ENCODE peak calls at places on chromosomes 16 and 17, in nine cellular contexts. Z, S, W, K, L, B, O, Y and V are unnamed samples.

GRCh38 chr16:47657032-47657431 is 195.9 kb downstream of the PHKB start:
- DNase-seq in Z (no peak), S (no peak), W (no peak), K (no peak), L (no peak), B (no peak), O (no peak), Y (no peak), V (no peak)

GRCh38 chr17:27384261-27384701 is 72.0 kb upstream of the KSR1 start:
- DNase-seq in Z (peak), S (peak), W (peak), K (no peak), L (peak), B (peak), O (peak), Y (no peak), V (peak)

GRCh38 chr16:89922884-89923639 is at the start of gene TUBB3:
- DNase-seq in Z (no peak), S (peak), W (peak), K (peak), L (no peak), B (peak), O (peak), Y (peak), V (peak)

GRCh38 chr17:77322534-77323412 is 182.0 kb downstream of the SEC14L1 start:
- DNase-seq in Z (peak), S (peak), W (peak), K (peak), L (peak), B (peak), O (peak), Y (peak), V (peak)

GRCh38 chr17:142102-142661 is 4.8 kb downstream of the SCGB1C2 start:
- DNase-seq in Z (no peak), S (peak), W (peak), K (peak), L (peak), B (peak), O (peak), Y (peak), V (no peak)

GRCh38 chr16:57892447-57893096 is 78.4 kb downstream of the CNGB1 start:
- DNase-seq in Z (no peak), S (peak), W (no peak), K (peak), L (no peak), B (no peak), O (peak), Y (peak), V (no peak)

GRCh38 chr17:2213291-2213960 is 90.2 kb downstream of the SMG6 start:
- DNase-seq in Z (no peak), S (peak), W (no peak), K (no peak), L (no peak), B (peak), O (peak), Y (no peak), V (peak)

GRCh38 chr16:82846806-82847205 is 220.0 kb downstream of the CDH13 start:
- DNase-seq in Z (no peak), S (no peak), W (no peak), K (no peak), L (no peak), B (peak), O (no peak), Y (no peak), V (no peak)

GRCh38 chr17:7045492-7046126 is 1.7 kb upstream of the SLC16A11 start:
- DNase-seq in Z (no peak), S (peak), W (peak), K (no peak), L (no peak), B (peak), O (peak), Y (peak), V (peak)

GRCh38 chr17:2259769-2260536 is 43.6 kb downstream of the SMG6 start:
- DNase-seq in Z (no peak), S (peak), W (no peak), K (no peak), L (no peak), B (peak), O (no peak), Y (no peak), V (peak)

GRCh38 chr17:27904534-27904933 is 11.4 kb upstream of the LYRM9 start:
- DNase-seq in Z (no peak), S (no peak), W (no peak), K (no peak), L (no peak), B (no peak), O (no peak), Y (no peak), V (no peak)

GRCh38 chr16:3150346-3151218 is 15.8 kb downstream of the ZNF213 start:
- DNase-seq in Z (peak), S (peak), W (peak), K (peak), L (peak), B (peak), O (peak), Y (peak), V (peak)

GRCh38 chr16:3147757-3148104 is 12.9 kb downstream of the ZNF213 start:
- DNase-seq in Z (no peak), S (no peak), W (no peak), K (no peak), L (no peak), B (no peak), O (no peak), Y (no peak), V (no peak)

GRCh38 chr16:3148256-3149192 is 13.7 kb downstream of the ZNF213 start:
- DNase-seq in Z (no peak), S (no peak), W (no peak), K (no peak), L (no peak), B (no peak), O (no peak), Y (no peak), V (no peak)

GRCh38 chr16:3149193-3149530 is 14.3 kb downstream of the ZNF213 start:
- DNase-seq in Z (no peak), S (no peak), W (no peak), K (no peak), L (peak), B (no peak), O (no peak), Y (no peak), V (no peak)

DNA sequence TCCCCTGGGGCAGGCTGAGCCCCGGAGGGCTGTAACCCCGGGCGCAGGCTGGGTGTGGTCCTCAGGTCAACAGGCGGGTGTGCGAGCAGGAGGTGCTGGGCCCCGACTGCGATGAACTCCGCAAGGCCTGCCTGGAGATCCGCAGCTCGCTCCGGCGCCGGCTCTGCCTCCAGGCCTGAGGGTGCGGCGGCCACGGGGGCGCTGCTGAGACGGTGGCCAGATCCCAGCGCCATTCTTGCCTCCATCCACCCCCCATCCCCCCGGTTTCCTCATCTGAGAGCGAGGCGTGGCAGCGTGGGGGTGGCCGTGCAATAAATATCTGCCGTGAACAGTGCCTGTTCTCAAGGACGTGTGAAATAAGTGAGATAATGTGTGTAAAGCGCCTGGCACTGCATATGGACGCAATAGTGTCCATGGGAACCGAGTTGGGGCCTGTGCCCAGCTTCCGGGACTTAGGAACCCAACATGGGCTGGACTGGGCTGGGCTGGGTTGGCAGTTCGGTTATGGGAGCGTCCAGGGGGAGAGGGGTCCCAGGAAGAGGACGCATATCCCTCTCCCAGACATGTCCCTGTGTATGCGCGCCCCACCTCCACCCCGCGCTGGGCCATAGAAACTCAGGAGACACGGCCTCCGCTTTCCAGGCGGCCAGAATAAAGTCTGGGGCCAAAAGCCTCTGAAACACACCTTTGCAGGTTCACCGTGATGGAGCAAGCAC is 15.0 kb downstream of the ZNF213 start:
- DNase-seq in Z (no peak), S (peak), W (peak), K (peak), L (peak), B (peak), O (peak), Y (peak), V (peak)
- TF ChIP-seq CTCF in Z (peak), S (peak), W (peak), K (peak), L (peak), B (peak), O (peak), Y (peak), V (peak)

GRCh38 chr17:36600477-36600876 is 906 bp upstream of the MRM1 start:
- DNase-seq in Z (no peak), S (no peak), W (no peak), K (no peak), L (no peak), B (no peak), O (no peak), Y (no peak), V (no peak)
- H3K4me3 ChIP-seq in Z (peak), S (peak), W (no peak), K (no peak), L (peak), B (peak), O (no peak), Y (peak), V (peak)

GRCh38 chr17:60639019-60639330 is 38.7 kb upstream of the BCAS3 start:
- DNase-seq in Z (no peak), S (no peak), W (no peak), K (no peak), L (no peak), B (no peak), O (no peak), Y (no peak), V (no peak)
- TF ChIP-seq CTCF in Z (no peak), S (no peak), W (peak), K (no peak), L (no peak), B (no peak), O (no peak), Y (no peak), V (no peak)

GRCh38 chr16:15601212-15601879 is 41.6 kb downstream of the MARF1 start:
- DNase-seq in Z (no peak), S (no peak), W (no peak), K (no peak), L (no peak), B (no peak), O (no peak), Y (no peak), V (no peak)
- H3K4me3 ChIP-seq in Z (no peak), S (no peak), W (no peak), K (no peak), L (no peak), B (no peak), O (no peak), Y (no peak), V (no peak)